ENCODE peak calls at places on chromosomes 2 and 18, in seven cellular contexts. One of them, this sample, is unnamed.

GRCh38 chr2:70928366-70928765 is 7.3 kb upstream of the ATP6V1B1 start:
- DNase-seq in HFFc6: no peak
- DNase-seq in skeletal muscle cell: no peak
- DNase-seq in T-helper 9 cell: no peak
- DNase-seq in sciatic nerve: no peak
- DNase-seq in anterior cingulate cortex: no peak
- DNase-seq in psoas muscle: no peak
- DNase-seq in this sample: no peak

GRCh38 chr2:212727751-212728150 is 189.1 kb upstream of the ERBB4 start:
- DNase-seq in HFFc6: no peak
- DNase-seq in skeletal muscle cell: no peak
- DNase-seq in T-helper 9 cell: no peak
- DNase-seq in sciatic nerve: no peak
- DNase-seq in anterior cingulate cortex: no peak
- DNase-seq in psoas muscle: no peak
- DNase-seq in this sample: no peak

GRCh38 chr18:54775686-54776085 is 52.6 kb upstream of the RAB27B start:
- DNase-seq in HFFc6: peak; percentile 85
- DNase-seq in skeletal muscle cell: peak; percentile 48
- DNase-seq in T-helper 9 cell: no peak
- DNase-seq in sciatic nerve: no peak
- DNase-seq in anterior cingulate cortex: no peak
- DNase-seq in psoas muscle: no peak
- DNase-seq in this sample: peak; percentile 67

GRCh38 chr18:51655327-51655698 is 457.8 kb upstream of the MEX3C start:
- DNase-seq in HFFc6: no peak
- DNase-seq in skeletal muscle cell: no peak
- DNase-seq in T-helper 9 cell: no peak
- DNase-seq in sciatic nerve: no peak
- DNase-seq in anterior cingulate cortex: no peak
- DNase-seq in psoas muscle: no peak
- DNase-seq in this sample: no peak

GRCh38 chr2:62722679-62723078 is 17.2 kb downstream of the EHBP1 start:
- DNase-seq in HFFc6: no peak
- DNase-seq in skeletal muscle cell: no peak
- DNase-seq in T-helper 9 cell: no peak
- DNase-seq in sciatic nerve: no peak
- DNase-seq in anterior cingulate cortex: no peak
- DNase-seq in psoas muscle: no peak
- DNase-seq in this sample: no peak

GRCh38 chr18:34626404-34627137 is 83.5 kb upstream of the DTNA start:
- DNase-seq in HFFc6: no peak
- DNase-seq in skeletal muscle cell: no peak
- DNase-seq in T-helper 9 cell: no peak
- DNase-seq in sciatic nerve: no peak
- DNase-seq in anterior cingulate cortex: no peak
- DNase-seq in psoas muscle: no peak
- DNase-seq in this sample: peak; percentile 78

GRCh38 chr2:151189125-151189524 is 72.5 kb downstream of the RBM43 start:
- DNase-seq in HFFc6: no peak
- DNase-seq in skeletal muscle cell: no peak
- DNase-seq in T-helper 9 cell: peak; percentile 3
- DNase-seq in sciatic nerve: no peak
- DNase-seq in anterior cingulate cortex: no peak
- DNase-seq in psoas muscle: no peak
- DNase-seq in this sample: no peak

GRCh38 chr18:35609236-35609635 is 27.7 kb downstream of the GALNT1 start:
- DNase-seq in HFFc6: no peak
- DNase-seq in skeletal muscle cell: no peak
- DNase-seq in T-helper 9 cell: no peak
- DNase-seq in sciatic nerve: no peak
- DNase-seq in anterior cingulate cortex: no peak
- DNase-seq in psoas muscle: no peak
- DNase-seq in this sample: no peak

GRCh38 chr2:239763433-239764097 is 261.6 kb downstream of the NDUFA10 start:
- DNase-seq in HFFc6: no peak
- DNase-seq in skeletal muscle cell: no peak
- DNase-seq in T-helper 9 cell: no peak
- DNase-seq in sciatic nerve: peak; percentile 54
- DNase-seq in anterior cingulate cortex: no peak
- DNase-seq in psoas muscle: no peak
- DNase-seq in this sample: no peak

GRCh38 chr2:143398701-143399260 is 269.6 kb downstream of the ARHGAP15 start:
- DNase-seq in HFFc6: no peak
- DNase-seq in skeletal muscle cell: peak; percentile 12
- DNase-seq in T-helper 9 cell: no peak
- DNase-seq in sciatic nerve: no peak
- DNase-seq in anterior cingulate cortex: no peak
- DNase-seq in psoas muscle: no peak
- DNase-seq in this sample: no peak

GRCh38 chr18:58887613-58887963 is 22.9 kb downstream of the ZNF532 start:
- DNase-seq in HFFc6: no peak
- DNase-seq in skeletal muscle cell: peak; percentile 47
- DNase-seq in T-helper 9 cell: no peak
- DNase-seq in sciatic nerve: peak; percentile 81
- DNase-seq in anterior cingulate cortex: peak; percentile 17
- DNase-seq in psoas muscle: peak; percentile 76
- DNase-seq in this sample: no peak

GRCh38 chr2:19607400-19607799 is 249.0 kb upstream of the OSR1 start:
- DNase-seq in HFFc6: peak; percentile 50
- DNase-seq in skeletal muscle cell: no peak
- DNase-seq in T-helper 9 cell: no peak
- DNase-seq in sciatic nerve: no peak
- DNase-seq in anterior cingulate cortex: no peak
- DNase-seq in psoas muscle: no peak
- DNase-seq in this sample: peak; percentile 52

GRCh38 chr18:63342206-63342605 is 22.6 kb upstream of the BCL2 start:
- DNase-seq in HFFc6: no peak
- DNase-seq in skeletal muscle cell: no peak
- DNase-seq in T-helper 9 cell: no peak
- DNase-seq in sciatic nerve: no peak
- DNase-seq in anterior cingulate cortex: no peak
- DNase-seq in psoas muscle: no peak
- DNase-seq in this sample: no peak

GRCh38 chr2:45554764-45555163 is 56.3 kb downstream of the SRBD1 start:
- DNase-seq in HFFc6: peak; percentile 10
- DNase-seq in skeletal muscle cell: no peak
- DNase-seq in T-helper 9 cell: no peak
- DNase-seq in sciatic nerve: no peak
- DNase-seq in anterior cingulate cortex: no peak
- DNase-seq in psoas muscle: no peak
- DNase-seq in this sample: peak; percentile 18

GRCh38 chr2:171531836-171532450 is 9.7 kb downstream of the CYBRD1 start:
- DNase-seq in HFFc6: peak; percentile 41
- DNase-seq in skeletal muscle cell: no peak
- DNase-seq in T-helper 9 cell: no peak
- DNase-seq in sciatic nerve: no peak
- DNase-seq in anterior cingulate cortex: no peak
- DNase-seq in psoas muscle: no peak
- DNase-seq in this sample: no peak

GRCh38 chr2:147002256-147002655 is 842.6 kb upstream of the ACVR2A start:
- DNase-seq in HFFc6: no peak
- DNase-seq in skeletal muscle cell: no peak
- DNase-seq in T-helper 9 cell: no peak
- DNase-seq in sciatic nerve: no peak
- DNase-seq in anterior cingulate cortex: no peak
- DNase-seq in psoas muscle: no peak
- DNase-seq in this sample: no peak

GRCh38 chr2:48514591-48514990 is 15.4 kb upstream of the STON1 start:
- DNase-seq in HFFc6: no peak
- DNase-seq in skeletal muscle cell: no peak
- DNase-seq in T-helper 9 cell: no peak
- DNase-seq in sciatic nerve: no peak
- DNase-seq in anterior cingulate cortex: no peak
- DNase-seq in psoas muscle: no peak
- DNase-seq in this sample: no peak

GRCh38 chr2:156455366-156455975 is 19.3 kb downstream of the GPD2 start:
- DNase-seq in HFFc6: peak; percentile 33
- DNase-seq in skeletal muscle cell: peak; percentile 43
- DNase-seq in T-helper 9 cell: no peak
- DNase-seq in sciatic nerve: no peak
- DNase-seq in anterior cingulate cortex: no peak
- DNase-seq in psoas muscle: no peak
- DNase-seq in this sample: peak; percentile 59

GRCh38 chr2:234344041-234344440 is 152.8 kb downstream of the ARL4C start:
- DNase-seq in HFFc6: no peak
- DNase-seq in skeletal muscle cell: no peak
- DNase-seq in T-helper 9 cell: no peak
- DNase-seq in sciatic nerve: no peak
- DNase-seq in anterior cingulate cortex: no peak
- DNase-seq in psoas muscle: no peak
- DNase-seq in this sample: no peak

GRCh38 chr18:77127769-77128671 is 4.6 kb downstream of the MBP start:
- DNase-seq in HFFc6: peak; percentile 90
- DNase-seq in skeletal muscle cell: peak; percentile 88
- DNase-seq in T-helper 9 cell: peak; percentile 45
- DNase-seq in sciatic nerve: no peak
- DNase-seq in anterior cingulate cortex: no peak
- DNase-seq in psoas muscle: peak; percentile 66
- DNase-seq in this sample: peak; percentile 84

This sample was measured in foreskin fibroblast.